ENCODE peak calls at places on chromosomes 1 and 21, in five cellular contexts. N, Z, L, A and Q are unnamed samples.

GRCh38 chr1:16076871-16077250 is 3.4 kb upstream of the FAM131C start:
- DNase-seq in A (no peak), N (peak), L (peak), Z (no peak), Q (no peak)

GRCh38 chr1:119374208-119374877 is 5.8 kb downstream of the HAO2 start:
- DNase-seq in L (peak), A (no peak), Z (no peak), N (no peak), Q (no peak)

GRCh38 chr21:15079276-15079675 is 14.5 kb upstream of the NRIP1 start:
- DNase-seq in L (no peak), A (no peak), N (no peak), Z (no peak), Q (no peak)

GRCh38 chr1:17686258-17686657 is 68.9 kb upstream of the ACTL8 start:
- DNase-seq in A (no peak), L (no peak), N (no peak), Z (no peak), Q (no peak)

GRCh38 chr1:188240772-188241406 is 1412.1 kb downstream of the PLA2G4A start:
- DNase-seq in A (no peak), Z (no peak), N (no peak), L (no peak), Q (no peak)

GRCh38 chr1:185245466-185245865 is 71.6 kb downstream of the IVNS1ABP start:
- DNase-seq in A (no peak), N (no peak), L (peak), Z (no peak), Q (no peak)

GRCh38 chr1:15246960-15247614 is at the start of gene FHAD1:
- DNase-seq in Z (peak), L (peak), A (no peak), N (no peak), Q (peak)

GRCh38 chr1:229509576-229509975 is 1.4 kb upstream of the NUP133 start:
- DNase-seq in Z (no peak), L (peak), A (no peak), N (no peak), Q (no peak)

GRCh38 chr1:174005032-174005431 is 17.1 kb downstream of the RC3H1 start:
- DNase-seq in Z (no peak), A (no peak), N (peak), L (no peak), Q (no peak)

GRCh38 chr21:45433911-45434644 is 29.1 kb downstream of the COL18A1 start:
- DNase-seq in A (no peak), Z (no peak), L (no peak), N (no peak), Q (no peak)

GRCh38 chr1:48061162-48062136 is 64.3 kb upstream of the TRABD2B start:
- DNase-seq in A (no peak), L (peak), Z (peak), N (peak), Q (peak)

GRCh38 chr1:152112101-152112884 is 3.0 kb downstream of the TCHH start:
- DNase-seq in N (no peak), A (no peak), Z (peak), L (peak), Q (no peak)

GRCh38 chr1:35836734-35837133 is 28.9 kb downstream of the AGO4 start:
- DNase-seq in L (no peak), Z (no peak), N (no peak), A (no peak), Q (no peak)

GRCh38 chr1:35832515-35832914 is 24.7 kb downstream of the AGO4 start:
- DNase-seq in Z (no peak), A (no peak), N (no peak), L (peak), Q (no peak)

GRCh38 chr1:35834218-35834617 is 26.4 kb downstream of the AGO4 start:
- DNase-seq in Z (no peak), N (no peak), L (no peak), A (no peak), Q (no peak)

GRCh38 chr1:35833424-35833823 is 25.6 kb downstream of the AGO4 start:
- DNase-seq in A (no peak), Z (no peak), L (no peak), N (no peak), Q (no peak)

DNA sequence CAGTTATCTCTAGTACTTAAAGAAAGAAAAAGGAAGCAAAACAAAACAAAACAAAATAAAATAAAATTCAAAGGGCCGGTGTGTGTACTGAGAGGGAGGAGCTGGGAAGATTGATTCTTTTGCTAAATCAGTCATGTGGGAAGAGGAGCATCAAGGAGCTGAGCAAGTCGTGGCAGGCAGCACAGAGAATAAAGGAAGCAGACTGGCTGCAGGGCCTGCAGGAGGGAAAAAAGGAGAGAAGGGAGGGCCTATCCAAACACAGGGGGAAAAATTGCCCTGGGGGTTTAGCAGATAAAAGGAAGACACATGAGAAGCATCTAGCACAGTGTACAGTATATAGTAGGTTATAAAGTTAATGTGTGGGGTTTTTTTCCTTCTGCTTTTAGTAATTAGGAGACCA is 27.6 kb downstream of the AGO4 start:
- DNase-seq in A (no peak), Z (no peak), N (no peak), L (no peak), Q (no peak)
- H3K27ac ChIP-seq in A (no peak), Z (no peak), N (no peak), L (no peak), Q (no peak)

GRCh38 chr1:154404984-154405761 is at the start of gene IL6R:
- DNase-seq in A (peak), Z (peak), N (peak), L (peak), Q (peak)

GRCh38 chr1:154407866-154408777 is 3.0 kb downstream of the IL6R start:
- DNase-seq in N (no peak), A (no peak), Z (peak), L (no peak), Q (no peak)

GRCh38 chr1:154405762-154406571 is 824 bp downstream of the IL6R start:
- DNase-seq in A (peak), L (peak), N (peak), Z (peak), Q (peak)

GRCh38 chr1:154407021-154407865 is 2.1 kb downstream of the IL6R start:
- DNase-seq in A (no peak), L (no peak), Z (peak), N (no peak), Q (no peak)

GRCh38 chr1:154406572-154406879 is 1.4 kb downstream of the IL6R start:
- DNase-seq in L (no peak), A (no peak), N (no peak), Z (no peak), Q (no peak)
- H3K4me3 ChIP-seq in L (peak), A (peak), N (peak), Z (peak), Q (peak)

GRCh38 chr21:17414766-17415165 is 98.1 kb upstream of the CXADR start:
- DNase-seq in Z (no peak), A (no peak), N (no peak), L (no peak), Q (no peak)

DNA sequence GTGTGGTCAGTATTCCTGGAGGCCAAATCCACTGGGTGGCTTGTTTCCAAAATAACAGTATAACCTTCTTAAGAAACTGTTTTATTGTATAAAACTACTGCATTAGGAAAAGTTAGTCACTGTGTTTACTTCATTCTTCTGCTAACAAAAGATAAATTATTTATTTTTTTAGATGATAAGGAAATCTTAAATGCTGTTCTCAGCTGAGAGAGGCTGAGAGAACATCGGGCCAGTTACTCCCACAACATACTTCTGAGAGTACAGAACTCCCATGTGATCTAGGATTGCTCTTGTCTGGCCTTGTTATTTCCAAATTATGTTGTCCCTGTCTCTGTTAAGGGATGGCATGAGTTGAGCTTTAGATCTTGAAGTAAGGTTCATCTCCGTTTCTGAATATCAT is 96.7 kb upstream of the CXADR start:
- DNase-seq in L (no peak), A (no peak), Z (no peak), N (no peak), Q (no peak)
- TF ChIP-seq CTCF in L (no peak), A (no peak), Z (no peak), N (no peak), Q (no peak)

GRCh38 chr1:214009613-214010550 is 22.1 kb downstream of the PROX1 start:
- DNase-seq in A (no peak), Z (no peak), N (no peak), L (no peak), Q (no peak)

GRCh38 chr1:214006845-214007244 is 19.1 kb downstream of the PROX1 start:
- DNase-seq in A (no peak), Z (no peak), N (no peak), L (no peak), Q (no peak)

GRCh38 chr1:214008347-214008746 is 20.6 kb downstream of the PROX1 start:
- DNase-seq in N (no peak), Z (no peak), A (no peak), L (no peak), Q (no peak)

GRCh38 chr1:214010717-214011116 is 22.9 kb downstream of the PROX1 start:
- DNase-seq in N (no peak), Z (no peak), L (no peak), A (no peak), Q (no peak)

DNA sequence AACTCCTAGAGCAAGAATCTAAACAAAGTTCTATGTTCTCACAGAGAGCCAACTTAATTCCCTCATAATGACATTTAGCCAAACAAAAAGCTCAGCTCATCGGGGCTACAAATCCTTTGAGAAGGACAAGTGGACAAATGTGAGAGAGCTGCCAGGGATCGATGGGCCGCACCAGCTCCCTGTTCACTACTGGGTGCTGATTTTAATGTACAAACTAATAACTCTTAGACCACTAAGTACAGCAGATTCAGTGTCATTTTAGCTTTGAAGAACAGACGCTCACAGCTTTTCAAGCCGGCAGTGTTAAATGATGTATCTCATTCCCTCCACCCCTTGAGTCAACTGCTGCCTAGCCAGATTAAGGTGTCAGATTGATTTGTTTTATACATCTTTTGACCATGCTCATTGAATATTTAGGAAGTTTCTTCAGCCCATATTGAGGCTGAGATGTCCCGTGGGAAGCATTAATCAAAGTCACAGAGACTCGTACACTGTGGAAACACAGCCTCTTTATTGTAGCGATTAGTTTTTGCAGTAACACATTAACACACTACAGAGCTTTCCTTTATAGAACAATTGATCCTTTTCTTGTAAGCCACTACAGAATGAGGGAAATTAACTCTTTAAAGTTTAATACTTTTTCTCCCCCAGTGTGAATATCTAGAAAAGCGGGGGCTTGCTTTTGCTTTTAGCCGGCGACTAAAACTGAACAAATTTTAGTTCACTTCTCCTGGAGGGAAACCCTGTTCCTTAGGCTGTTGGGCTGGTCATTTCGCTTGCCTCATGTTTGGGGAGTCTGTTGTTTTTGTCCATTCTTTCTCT is 21.2 kb downstream of the PROX1 start:
- DNase-seq in A (no peak), L (no peak), Z (no peak), N (no peak), Q (no peak)
- H3K27ac ChIP-seq in A (peak), L (no peak), Z (no peak), N (no peak), Q (no peak)

GRCh38 chr1:227729881-227730629 is 5.0 kb downstream of the JMJD4 start:
- DNase-seq in N (no peak), Z (peak), A (peak), L (peak), Q (no peak)

GRCh38 chr1:227728059-227728891 is 6.8 kb downstream of the JMJD4 start:
- DNase-seq in N (peak), L (peak), Z (peak), A (peak), Q (no peak)

GRCh38 chr1:227728892-227729143 is 6.3 kb downstream of the JMJD4 start:
- DNase-seq in N (no peak), L (no peak), A (peak), Z (no peak), Q (no peak)

GRCh38 chr1:227730630-227731151 is 4.4 kb downstream of the JMJD4 start:
- DNase-seq in L (no peak), Z (no peak), N (no peak), A (peak), Q (no peak)

GRCh38 chr1:227729144-227729880 is 5.8 kb downstream of the JMJD4 start:
- DNase-seq in L (peak), A (no peak), Z (no peak), N (no peak), Q (no peak)
- H3K4me3 ChIP-seq in L (peak), A (peak), Z (peak), N (peak), Q (peak)

GRCh38 chr1:172727956-172728603 is 69.2 kb downstream of the FASLG start:
- DNase-seq in N (no peak), A (no peak), Z (no peak), L (peak), Q (no peak)
- TF ChIP-seq CTCF in N (peak), A (no peak), Z (peak), L (peak), Q (no peak)

DNA sequence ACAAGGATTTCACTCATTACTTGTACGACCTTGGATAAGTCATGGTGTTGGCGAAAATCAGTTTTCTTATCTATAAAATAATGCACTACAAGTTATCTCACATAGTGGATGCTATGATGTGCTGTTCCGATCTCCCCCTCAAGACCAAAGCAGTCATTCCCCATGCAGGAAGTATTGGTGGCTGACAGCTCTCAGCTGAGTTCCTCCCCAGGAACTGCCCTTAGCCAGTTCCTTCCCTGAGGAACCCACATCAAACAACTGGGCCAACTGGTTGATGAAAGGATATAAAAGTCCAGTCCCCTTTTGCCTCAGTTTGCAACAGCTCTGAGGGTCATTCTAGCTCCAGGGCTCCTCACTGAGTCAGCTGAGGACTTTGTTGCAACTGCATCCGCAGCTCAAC is 16.0 kb upstream of the SLAMF1 start:
- DNase-seq in N (no peak), Z (no peak), A (no peak), L (no peak), Q (no peak)
- H3K27ac ChIP-seq in N (no peak), Z (no peak), A (no peak), L (no peak), Q (no peak)

GRCh38 chr21:26964379-26964778 is 2.5 kb downstream of the ADAMTS5 start:
- DNase-seq in L (no peak), A (no peak), N (peak), Z (peak), Q (peak)
- H3K4me3 ChIP-seq in L (no peak), A (no peak), N (peak), Z (no peak), Q (peak)